ENCODE peak calls at places on chromosomes 11 and 22, in ten cellular contexts. W, Q, K, I, Z, H, P, A, R and X are unnamed samples.

GRCh38 chr11:47330002-47330911 is 22.2 kb downstream of the MYBPC3 start:
- DNase-seq in H (peak), W (peak), I (no peak), R (no peak), P (peak), A (no peak), Q (peak), K (no peak), Z (no peak), X (no peak)

GRCh38 chr22:17057959-17058814 is 26.6 kb upstream of the IL17RA start:
- DNase-seq in R (peak), H (no peak), I (no peak), A (peak), Q (peak), W (peak), P (peak), Z (peak), K (peak), X (peak)

GRCh38 chr11:8055111-8055835 is 25.7 kb upstream of the TUB start:
- DNase-seq in R (no peak), H (peak), P (no peak), W (no peak), Q (peak), I (no peak), A (no peak), K (no peak), Z (peak), X (no peak)

GRCh38 chr11:79864882-79865281 is 424.1 kb upstream of the TENM4 start:
- DNase-seq in R (peak), W (no peak), P (no peak), A (no peak), K (peak), I (no peak), Q (no peak), H (no peak), Z (no peak), X (peak)

GRCh38 chr22:39292561-39293074 is 26.8 kb downstream of the RPL3 start:
- DNase-seq in R (peak), K (peak), P (peak), H (peak), Q (peak), Z (peak), I (peak), A (peak), W (peak), X (peak)

GRCh38 chr22:30685178-30685577 is 9.5 kb upstream of the OSBP2 start:
- DNase-seq in A (no peak), R (no peak), Q (no peak), I (no peak), K (peak), P (no peak), W (no peak), Z (no peak), H (peak), X (no peak)

GRCh38 chr11:67285541-67286498 is 3.3 kb upstream of the ANKRD13D start:
- DNase-seq in A (no peak), H (peak), I (no peak), W (no peak), R (no peak), Q (no peak), K (peak), P (no peak), Z (no peak), X (no peak)

GRCh38 chr11:3958301-3958700 is 102.8 kb downstream of the STIM1 start:
- DNase-seq in Q (no peak), I (no peak), K (no peak), W (no peak), P (no peak), A (no peak), H (no peak), R (no peak), Z (no peak), X (no peak)

GRCh38 chr11:126669416-126669815 is 313.9 kb downstream of the ST3GAL4 start:
- DNase-seq in P (no peak), Q (peak), H (no peak), W (peak), Z (peak), R (no peak), K (no peak), A (no peak), I (no peak), X (no peak)

GRCh38 chr11:89381094-89381493 is 110.1 kb downstream of the NOX4 start:
- DNase-seq in K (no peak), R (peak), A (no peak), I (peak), H (no peak), W (peak), Q (peak), Z (peak), P (peak), X (peak)

GRCh38 chr22:47395481-47395880 is 633.0 kb downstream of the TBC1D22A start:
- DNase-seq in P (no peak), K (no peak), H (peak), Q (no peak), R (peak), I (no peak), Z (no peak), A (no peak), W (peak), X (peak)

GRCh38 chr22:42863349-42863911 is 6.4 kb upstream of the ARFGAP3 start:
- DNase-seq in P (peak), W (peak), K (no peak), A (no peak), R (peak), Q (peak), I (peak), H (no peak), Z (peak), X (peak)

GRCh38 chr11:19679952-19680823 is 32.4 kb upstream of the NAV2 start:
- DNase-seq in R (peak), P (peak), Z (peak), I (peak), Q (peak), H (no peak), K (peak), A (peak), W (peak), X (peak)

GRCh38 chr11:71129624-71130023 is 122.8 kb downstream of the SHANK2 start:
- DNase-seq in K (no peak), I (peak), P (peak), R (no peak), H (peak), Q (peak), A (no peak), Z (peak), W (no peak), X (no peak)

GRCh38 chr11:57306941-57307598 is 17.7 kb downstream of the TNKS1BP1 start:
- DNase-seq in Z (peak), Q (no peak), H (no peak), P (no peak), K (no peak), W (no peak), I (no peak), R (no peak), A (no peak), X (no peak)

GRCh38 chr22:24450600-24450999 is 23.2 kb downstream of the ADORA2A start:
- DNase-seq in W (no peak), P (no peak), Z (no peak), A (no peak), H (no peak), R (no peak), I (no peak), K (no peak), Q (no peak), X (no peak)

GRCh38 chr11:119057000-119057769 is at the start of gene HYOU1:
- DNase-seq in I (peak), R (peak), H (peak), W (peak), A (peak), Q (peak), K (peak), Z (peak), P (peak), X (peak)

GRCh38 chr11:115157247-115157646 is 347.0 kb downstream of the CADM1 start:
- DNase-seq in H (no peak), K (no peak), P (no peak), I (no peak), W (no peak), A (no peak), Q (no peak), Z (no peak), R (no peak), X (no peak)

GRCh38 chr11:72553748-72554147 is 119.4 kb upstream of the CLPB start:
- DNase-seq in I (no peak), P (no peak), A (no peak), Q (no peak), H (no peak), W (peak), K (no peak), R (peak), Z (no peak), X (no peak)

GRCh38 chr22:16601437-16602223 is 9.0 kb upstream of the CCT8L2 start:
- DNase-seq in P (no peak), Z (no peak), A (no peak), R (no peak), I (no peak), Q (peak), W (peak), H (peak), K (no peak), X (no peak)

GRCh38 chr11:31813242-31813960 is 2.3 kb upstream of the PAX6 start:
- DNase-seq in R (no peak), I (no peak), K (no peak), P (no peak), A (no peak), Q (no peak), H (no peak), Z (no peak), W (no peak), X (no peak)

GRCh38 chr11:91981995-91982394 is 242.6 kb upstream of the FAT3 start:
- DNase-seq in W (peak), I (peak), P (peak), Q (peak), R (peak), K (peak), A (peak), H (no peak), Z (peak), X (peak)

GRCh38 chr11:75815345-75815983 is 454 bp downstream of the UVRAG start:
- DNase-seq in R (peak), A (no peak), K (peak), H (peak), Z (peak), W (peak), I (no peak), P (no peak), Q (peak), X (peak)

GRCh38 chr22:36184433-36185035 is 17.1 kb downstream of the APOL4 start:
- DNase-seq in R (no peak), Z (peak), W (peak), H (no peak), K (no peak), A (no peak), I (no peak), P (no peak), Q (peak), X (no peak)

GRCh38 chr11:11841121-11841604 is 609 bp upstream of the USP47 start:
- DNase-seq in K (peak), H (no peak), R (peak), Q (peak), P (no peak), A (no peak), I (no peak), Z (peak), W (peak), X (no peak)

GRCh38 chr22:18091478-18091877 is 13.7 kb downstream of the PEX26 start:
- DNase-seq in W (no peak), Z (peak), Q (peak), P (no peak), R (no peak), A (no peak), H (no peak), K (no peak), I (no peak), X (no peak)
- H3K4me3 ChIP-seq in W (peak), Z (peak), Q (peak), P (no peak), R (peak), A (peak), H (peak), K (no peak), I (no peak), X (no peak)

DNA sequence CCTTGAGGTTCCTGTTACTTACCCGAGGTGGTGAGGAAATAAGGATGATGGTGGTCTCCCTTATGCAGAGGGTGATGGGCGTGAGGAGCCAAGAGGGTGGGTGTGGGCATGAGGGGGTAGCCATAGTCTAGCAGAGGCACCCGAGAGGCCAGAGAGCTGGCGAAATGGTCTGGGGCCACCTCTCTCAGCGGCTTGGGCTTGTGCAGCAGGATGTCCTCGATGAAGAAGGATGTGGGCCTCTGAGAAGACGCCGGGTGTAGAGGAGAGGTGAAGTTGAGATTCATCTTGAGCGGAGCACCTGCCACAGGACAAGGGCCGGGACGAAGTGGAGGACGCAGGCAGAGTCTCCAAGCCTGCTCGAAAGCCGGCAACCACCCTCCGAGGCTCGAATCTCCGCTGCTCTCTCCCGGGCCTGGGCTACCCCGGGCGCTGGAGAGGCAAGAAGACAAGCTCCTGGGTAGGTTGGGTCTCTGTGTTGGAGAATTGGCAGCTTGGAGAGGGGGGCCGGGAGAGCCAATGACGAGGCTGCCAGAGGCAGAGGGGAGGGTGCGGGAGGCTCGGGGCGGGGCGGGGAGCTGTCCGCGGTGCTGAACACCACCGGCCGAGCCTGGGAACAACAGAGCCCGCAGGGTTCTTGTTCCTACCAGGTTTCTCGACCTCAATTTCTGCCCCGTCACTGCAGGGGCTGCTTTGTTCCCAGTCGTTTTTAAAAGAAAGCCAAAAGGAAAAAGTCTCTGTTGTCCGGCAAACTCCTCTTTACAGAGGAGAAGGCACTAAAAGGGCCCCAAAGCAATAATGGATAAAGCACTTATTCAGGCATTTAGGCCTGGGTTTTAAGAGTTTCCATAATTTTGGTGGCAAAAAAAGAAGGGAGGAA is at the start of gene BSX:
- DNase-seq in H (no peak), W (peak), Q (peak), P (no peak), K (peak), Z (peak), A (no peak), R (peak), I (no peak), X (peak)
- H3K4me3 ChIP-seq in H (no peak), W (no peak), Q (no peak), P (no peak), K (no peak), Z (no peak), A (no peak), R (no peak), I (no peak), X (no peak)

GRCh38 chr22:38035530-38035885 is 21.7 kb upstream of the PICK1 start:
- DNase-seq in R (no peak), P (no peak), A (no peak), H (no peak), I (no peak), W (no peak), K (no peak), Q (no peak), Z (no peak), X (no peak)
- H3K4me3 ChIP-seq in R (no peak), P (no peak), A (no peak), H (no peak), I (no peak), W (no peak), K (no peak), Q (no peak), Z (no peak), X (no peak)

GRCh38 chr22:45246060-45246985 is 5.6 kb upstream of the KIAA0930 start:
- DNase-seq in W (peak), Q (peak), A (no peak), Z (peak), I (peak), H (no peak), R (peak), K (peak), P (peak), X (peak)

GRCh38 chr22:45251828-45252227 is 11.1 kb upstream of the KIAA0930 start:
- DNase-seq in W (no peak), I (no peak), H (no peak), Z (no peak), P (no peak), K (no peak), A (no peak), R (no peak), Q (no peak), X (no peak)

GRCh38 chr22:45253039-45253641 is 12.4 kb upstream of the KIAA0930 start:
- DNase-seq in P (no peak), Z (no peak), H (no peak), K (no peak), R (no peak), Q (no peak), A (no peak), W (no peak), I (no peak), X (no peak)

GRCh38 chr22:45254388-45254787 is 13.7 kb upstream of the KIAA0930 start:
- DNase-seq in R (no peak), I (no peak), Q (no peak), P (no peak), W (no peak), Z (no peak), K (no peak), A (no peak), H (no peak), X (no peak)

DNA sequence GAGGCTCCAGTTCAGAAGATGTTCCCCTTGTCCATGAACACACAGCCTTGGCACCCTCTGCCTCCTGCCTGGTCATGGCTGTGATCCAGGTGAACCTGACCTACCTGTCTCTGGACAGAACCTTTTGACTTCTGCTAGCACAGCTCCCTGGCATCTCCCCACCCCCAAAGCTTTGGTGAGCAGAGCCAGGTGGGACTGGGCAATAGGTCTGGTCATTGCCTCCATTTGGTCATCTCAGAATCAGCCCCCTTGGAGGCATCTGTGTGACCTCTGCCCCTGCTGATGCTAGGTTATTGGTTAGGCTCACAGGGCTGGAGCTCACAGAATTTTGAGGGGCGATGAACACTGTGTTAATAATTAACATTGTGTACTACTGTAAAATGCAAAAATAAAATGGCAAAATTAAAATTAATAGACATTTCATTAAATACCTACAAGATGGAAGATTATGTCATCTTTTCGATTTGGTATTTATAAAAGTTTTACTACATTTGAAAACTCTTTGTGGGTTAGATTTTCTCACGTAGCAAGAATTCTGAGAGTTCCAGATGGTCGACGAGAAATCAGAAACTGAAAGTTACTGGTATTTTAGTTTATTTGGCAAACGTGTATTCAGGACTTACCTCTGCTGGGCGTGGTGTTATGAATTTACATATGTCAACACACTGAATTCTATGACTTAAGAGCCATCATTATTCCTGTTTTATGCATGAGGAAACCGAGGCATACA is 8.3 kb upstream of the KIAA0930 start:
- DNase-seq in A (no peak), R (no peak), K (no peak), Q (no peak), H (no peak), Z (no peak), W (no peak), P (no peak), I (no peak), X (no peak)
- H3K4me3 ChIP-seq in A (no peak), R (no peak), K (no peak), Q (no peak), H (no peak), Z (no peak), W (no peak), P (no peak), I (no peak), X (no peak)

DNA sequence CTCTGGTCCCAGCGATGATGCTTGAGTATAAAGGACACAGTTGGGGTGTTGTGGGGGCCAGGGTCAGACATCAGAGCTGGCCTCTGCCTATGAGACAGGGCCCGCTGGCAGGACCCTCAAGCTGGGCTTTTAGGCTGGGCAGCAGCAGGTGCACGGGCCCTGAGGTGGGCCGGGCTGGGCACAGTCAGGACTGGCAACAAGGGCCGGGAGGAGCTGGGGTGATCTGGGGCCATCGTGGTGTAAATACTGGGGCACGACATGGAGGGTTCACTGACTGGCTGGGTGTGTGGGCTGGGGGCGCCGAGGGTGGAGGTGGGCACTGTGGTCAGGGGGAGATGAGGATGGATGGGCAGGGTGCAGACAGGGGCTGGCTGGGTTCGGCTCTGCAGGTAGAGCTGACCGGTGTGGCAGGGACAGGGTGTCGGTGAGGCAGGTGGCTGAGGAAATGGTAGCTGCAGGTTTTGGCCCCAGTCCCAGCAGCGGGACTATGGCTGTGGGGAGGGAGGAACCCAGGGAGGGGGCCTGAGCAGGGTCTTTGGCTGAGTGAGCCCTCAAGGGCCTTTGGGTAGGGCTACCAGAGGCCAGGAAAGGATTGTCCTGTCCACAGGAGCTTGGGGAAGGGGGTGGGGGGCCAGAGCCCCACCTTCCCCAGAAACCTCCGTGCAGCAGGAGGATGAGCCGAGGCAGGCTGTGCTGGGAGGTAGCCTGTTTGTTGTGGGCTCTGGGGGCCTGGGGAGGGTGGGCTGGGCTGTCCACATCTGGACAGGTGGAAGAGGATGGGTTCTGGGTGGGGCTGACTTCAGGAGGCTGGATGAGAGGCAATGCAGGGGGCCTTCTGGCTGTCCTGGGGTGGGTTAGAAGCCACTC is 81.4 kb downstream of the KCNQ1 start:
- DNase-seq in R (no peak), K (peak), H (peak), P (no peak), Z (no peak), I (no peak), W (no peak), A (peak), Q (no peak), X (no peak)
- H3K4me3 ChIP-seq in R (no peak), K (no peak), H (no peak), P (no peak), Z (no peak), I (no peak), W (no peak), A (no peak), Q (no peak), X (no peak)

GRCh38 chr11:61345954-61346814 is 13.2 kb downstream of the TKFC start:
- DNase-seq in W (no peak), R (no peak), Z (no peak), Q (no peak), K (peak), P (no peak), A (no peak), I (no peak), H (peak), X (no peak)

GRCh38 chr11:61343792-61344745 is 11.0 kb downstream of the TKFC start:
- DNase-seq in R (no peak), A (no peak), K (no peak), I (no peak), H (peak), P (no peak), W (no peak), Q (no peak), Z (no peak), X (no peak)

GRCh38 chr11:61347916-61348461 is 13.7 kb downstream of the CYB561A3 start:
- DNase-seq in W (peak), A (no peak), Q (no peak), R (no peak), H (peak), Z (peak), P (no peak), I (no peak), K (no peak), X (peak)

GRCh38 chr11:61342207-61342803 is 9.3 kb downstream of the TKFC start:
- DNase-seq in H (no peak), P (no peak), W (no peak), R (no peak), Q (no peak), K (no peak), A (no peak), Z (peak), I (no peak), X (no peak)

GRCh38 chr11:61345170-61345610 is 12.2 kb downstream of the TKFC start:
- DNase-seq in A (no peak), R (no peak), K (no peak), P (no peak), H (no peak), Z (no peak), I (no peak), W (no peak), Q (no peak), X (no peak)
- H3K4me3 ChIP-seq in A (no peak), R (no peak), K (no peak), P (no peak), H (no peak), Z (no peak), I (no peak), W (no peak), Q (no peak), X (no peak)